ENCODE peak calls at places on chromosomes 6 and 20, in six cellular contexts. H is GM12878, F is GM12892, T is HepG2, X is K562, G is H1. R is an unnamed sample.

GRCh38 chr20:36051318-36052116 is 83.1 kb downstream of the CNBD2 start:
- DNase-seq in H (no peak), F (no peak), T (no peak), X (peak; percentile 70), G (peak; percentile 53), R (no peak)

GRCh38 chr6:130982060-130982459 is 81.0 kb downstream of the EPB41L2 start:
- DNase-seq in H (no peak), F (no peak), T (no peak), X (no peak), G (no peak), R (no peak)

GRCh38 chr6:25014806-25015560 is 79.2 kb upstream of the RIPOR2 start:
- DNase-seq in H (no peak), F (no peak), T (no peak), X (no peak), G (no peak), R (no peak)

GRCh38 chr20:49310695-49311094 is 32.8 kb upstream of the ZNFX1 start:
- DNase-seq in H (no peak), F (no peak), T (peak; percentile 61), X (no peak), G (no peak), R (no peak)

GRCh38 chr6:42690872-42691271 is 31.5 kb downstream of the PRPH2 start:
- DNase-seq in H (no peak), F (no peak), T (no peak), X (no peak), G (no peak), R (no peak)

GRCh38 chr20:25549172-25549865 is 36.0 kb downstream of the NINL start:
- DNase-seq in H (no peak), F (no peak), T (peak; percentile 35), X (no peak), G (no peak), R (no peak)

GRCh38 chr6:112396221-112396620 is 49.1 kb downstream of the RFPL4B start:
- DNase-seq in H (no peak), F (no peak), T (no peak), X (no peak), G (no peak), R (no peak)

GRCh38 chr6:142737368-142738060 is 207.5 kb downstream of the HIVEP2 start:
- DNase-seq in H (no peak), F (no peak), T (no peak), X (no peak), G (no peak), R (no peak)

GRCh38 chr6:149701699-149702098 is 16.2 kb downstream of the LATS1 start:
- DNase-seq in H (no peak), F (no peak), T (no peak), X (no peak), G (no peak), R (no peak)

GRCh38 chr20:19977373-19977770 is 39.8 kb upstream of the NAA20 start:
- DNase-seq in H (no peak), F (no peak), T (no peak), X (no peak), G (no peak), R (no peak)

GRCh38 chr20:44537993-44538392 is 16.1 kb upstream of the SERINC3 start:
- DNase-seq in H (no peak), F (no peak), T (no peak), X (no peak), G (no peak), R (no peak)

GRCh38 chr6:42249279-42249678 is 31.6 kb upstream of the MRPS10 start:
- DNase-seq in H (no peak), F (no peak), T (no peak), X (no peak), G (no peak), R (no peak)

GRCh38 chr20:3577366-3577765 is 85.8 kb downstream of the GFRA4 start:
- DNase-seq in H (no peak), F (no peak), T (no peak), X (no peak), G (no peak), R (no peak)

GRCh38 chr6:70894001-70894400 is 62.9 kb downstream of the B3GAT2 start:
- DNase-seq in H (no peak), F (no peak), T (no peak), X (no peak), G (no peak), R (no peak)

GRCh38 chr6:118283759-118284158 is 264.3 kb upstream of the PLN start:
- DNase-seq in H (no peak), F (no peak), T (peak; percentile 59), X (peak; percentile 39), G (no peak), R (no peak)

GRCh38 chr6:163720460-163721235 is 306.1 kb downstream of the QKI start:
- DNase-seq in H (no peak), F (no peak), T (no peak), X (no peak), G (no peak), R (no peak)

GRCh38 chr6:138773177-138774091 is at the start of gene CCDC28A:
- DNase-seq in H (peak; percentile 93), F (peak; percentile 52), T (peak; percentile 97), X (peak; percentile 97), G (peak; percentile 94), R (peak; percentile 53)

GRCh38 chr20:52683761-52684160 is 288.4 kb upstream of the TSHZ2 start:
- DNase-seq in H (no peak), F (no peak), T (no peak), X (no peak), G (no peak), R (no peak)

GRCh38 chr6:149043476-149044130 is 273.9 kb upstream of the TAB2 start:
- DNase-seq in H (no peak), F (no peak), T (peak; percentile 36), X (peak; percentile 77), G (peak; percentile 78), R (no peak)

GRCh38 chr20:20456736-20457135 is 88.8 kb downstream of the INSM1 start:
- DNase-seq in H (no peak), F (no peak), T (no peak), X (no peak), G (no peak), R (no peak)

GRCh38 chr6:13923527-13924145 is 1.1 kb upstream of the RNF182 start:
- DNase-seq in H (no peak), F (no peak), T (no peak), X (peak; percentile 73), G (no peak), R (no peak)

GRCh38 chr6:56794421-56794820 is 151.7 kb upstream of the DST start:
- DNase-seq in H (peak; percentile 44), F (no peak), T (no peak), X (no peak), G (no peak), R (no peak)

GRCh38 chr6:169339731-169340314 is 86.2 kb upstream of the THBS2 start:
- DNase-seq in H (no peak), F (no peak), T (no peak), X (no peak), G (no peak), R (no peak)

GRCh38 chr20:39398656-39399055 is 436.5 kb downstream of the DHX35 start:
- DNase-seq in H (no peak), F (no peak), T (no peak), X (no peak), G (no peak), R (no peak)

DNA sequence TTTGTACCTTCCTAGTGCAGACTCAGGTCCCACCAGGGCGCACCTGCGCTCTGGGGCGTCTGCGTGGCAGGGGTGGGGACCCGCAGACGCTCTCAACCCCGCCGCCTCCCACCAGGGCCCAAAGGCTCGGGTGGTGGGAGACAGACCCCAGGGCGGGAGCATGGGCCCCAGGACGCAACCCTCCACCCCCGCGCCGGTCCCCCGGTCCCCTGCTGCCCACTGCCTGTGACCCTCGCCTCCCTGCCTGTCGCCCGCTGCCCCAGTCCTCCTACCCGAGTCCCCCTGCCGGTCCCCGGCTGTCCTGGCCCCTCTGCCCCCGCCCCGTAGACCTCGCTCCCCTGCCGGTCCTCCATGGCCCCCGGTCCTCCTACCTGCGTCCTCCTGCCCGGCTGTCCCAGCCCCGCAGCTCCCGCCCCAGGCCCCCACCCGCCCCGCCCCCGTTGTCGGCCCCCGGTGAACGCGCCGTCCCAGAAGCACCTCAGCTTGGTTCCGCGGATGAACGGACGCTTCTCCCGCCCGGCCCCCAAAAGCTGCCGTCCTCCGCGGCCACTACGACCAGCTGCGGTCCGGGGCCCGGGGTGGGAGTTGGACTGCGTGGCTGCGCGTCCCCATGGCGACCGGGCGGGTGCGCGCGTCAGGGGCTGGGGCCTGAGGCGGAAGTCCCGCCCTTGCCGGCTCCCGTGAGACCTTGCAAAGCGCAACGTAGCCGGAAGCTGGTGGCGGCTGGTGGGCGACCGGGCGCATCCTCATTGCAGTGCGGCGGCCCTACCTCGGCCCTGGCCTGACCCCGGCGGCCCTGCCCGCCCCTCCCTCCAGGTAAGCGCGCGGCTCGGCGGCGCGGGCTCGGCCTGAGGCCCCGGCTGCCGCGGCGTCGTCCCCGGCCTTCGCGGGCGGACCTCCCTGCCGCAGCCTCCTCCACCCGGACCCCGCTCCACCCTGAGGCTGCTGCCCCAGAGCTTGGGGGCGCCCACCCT is at the start of gene ARFGAP1:
- DNase-seq in H (peak; percentile 28), F (peak; percentile 99), T (peak; percentile 92), X (peak; percentile 95), G (peak; percentile 93), R (peak; percentile 100)
- TF ChIP-seq POLR2A in H (peak; percentile 92), F (peak; percentile 86), T (peak; percentile 82), X (peak; percentile 55), G (peak; percentile 79), R (peak; percentile 71)

DNA sequence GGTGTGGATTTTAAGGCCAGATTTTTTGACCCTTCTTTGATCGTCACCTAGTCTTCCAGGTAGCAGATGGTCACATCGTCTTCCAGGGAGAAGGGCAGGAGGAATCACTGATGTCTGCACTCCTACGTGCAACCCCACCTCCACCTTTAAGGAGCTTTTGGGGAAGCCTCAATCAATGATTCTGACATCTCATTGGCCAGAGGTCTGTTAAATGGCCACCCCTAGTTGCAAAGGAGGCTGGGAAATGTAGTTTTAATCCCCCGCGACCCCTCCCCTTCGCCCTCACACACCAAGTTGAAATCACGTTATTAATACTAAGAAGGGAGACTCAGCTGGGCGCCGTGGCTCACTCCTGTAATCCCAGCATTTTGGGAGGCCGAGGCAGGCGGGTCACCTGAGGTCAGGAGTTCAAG is 151.4 kb downstream of the BCAS1 start:
- DNase-seq in H (no peak), F (no peak), T (no peak), X (peak; percentile 67), G (peak; percentile 76), R (no peak)
- TF ChIP-seq TAF1 in H (no peak), F (no peak), T (no peak), X (no peak), G (peak; percentile 49), R (no peak)

DNA sequence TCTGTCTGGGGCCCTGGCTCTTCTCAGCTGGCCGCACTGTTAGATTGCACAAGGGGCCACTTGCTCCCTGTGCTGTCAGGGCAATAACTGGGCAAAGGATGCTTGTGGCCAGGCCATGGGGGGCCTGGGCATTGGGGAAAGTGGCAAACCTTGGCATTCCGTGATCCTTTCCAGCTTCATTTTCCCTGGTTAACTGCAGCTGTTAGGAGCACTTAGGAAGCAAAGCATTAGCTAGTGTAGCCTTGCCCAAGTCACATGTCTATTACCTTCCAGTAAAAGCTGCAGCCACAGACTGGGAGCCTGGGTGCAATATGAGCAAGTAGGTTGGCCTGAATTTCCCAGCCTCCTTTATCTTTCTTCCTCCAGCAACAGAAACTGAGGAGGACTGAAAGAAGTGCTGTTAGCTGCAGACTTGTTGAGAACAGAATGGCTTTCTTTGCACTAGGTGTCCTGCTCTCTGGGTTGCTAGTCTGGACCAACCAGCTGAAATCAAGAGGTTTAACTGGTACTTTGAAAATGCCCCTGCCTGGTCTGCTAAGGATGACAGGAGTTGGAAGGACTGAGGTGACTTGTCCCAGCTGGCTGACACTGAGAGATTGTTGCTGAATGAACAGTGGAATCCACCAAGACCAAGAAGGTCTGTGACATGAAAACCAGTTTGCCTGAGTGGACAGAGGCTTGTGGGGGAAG is 312.3 kb upstream of the SUPT3H start:
- DNase-seq in H (no peak), F (no peak), T (no peak), X (no peak), G (no peak), R (no peak)
- TF ChIP-seq POLR2A in H (no peak), F (no peak), T (no peak), X (no peak), G (no peak), R (no peak)

GRCh38 chr6:9516207-9516606 is 898.7 kb downstream of the TFAP2A start:
- DNase-seq in H (no peak), F (no peak), T (no peak), X (no peak), G (peak; percentile 48), R (no peak)
- TF ChIP-seq TAF1 in H (no peak), F (no peak), T (no peak), X (no peak), G (no peak), R (no peak)

R was measured in GM12891.